ENCODE peak calls at places on chromosomes 12 and 14, in nine cellular contexts. D is GM23248; B is gastrocnemius medialis; V is thoracic aorta; Z is CD4-positive, alpha-beta memory T cell; T is GM12878; Q is adrenal gland; M is left ventricle myocardium inferior; W is tibial nerve. J is an unnamed sample.

GRCh38 chr12:14938301-14938700 is at the start of gene ERP27:
- DNase-seq in D (no peak), B (no peak), V (no peak), Z (no peak), T (no peak), Q (no peak), M (no peak), W (no peak), J (no peak)

GRCh38 chr12:48853228-48853688 is 1.3 kb upstream of the DDX23 start:
- DNase-seq in D (peak), B (peak), V (peak), Z (peak), T (peak), Q (peak), M (peak), W (peak), J (peak)

GRCh38 chr14:99815696-99816095 is 22.5 kb downstream of the EML1 start:
- DNase-seq in D (no peak), B (no peak), V (no peak), Z (no peak), T (no peak), Q (no peak), M (no peak), W (no peak), J (no peak)

GRCh38 chr14:37901978-37902377 is 305.7 kb upstream of the SSTR1 start:
- DNase-seq in D (peak), B (peak), V (no peak), Z (no peak), T (no peak), Q (no peak), M (peak), W (peak), J (peak)

GRCh38 chr12:104372048-104372720 is 68.6 kb downstream of the EID3 start:
- DNase-seq in D (no peak), B (no peak), V (no peak), Z (peak), T (no peak), Q (peak), M (no peak), W (no peak), J (no peak)

GRCh38 chr12:121441555-121441954 is 41.6 kb downstream of the RNF34 start:
- DNase-seq in D (no peak), B (no peak), V (no peak), Z (no peak), T (no peak), Q (no peak), M (no peak), W (no peak), J (no peak)

GRCh38 chr14:76720382-76720813 is 40.9 kb upstream of the VASH1 start:
- DNase-seq in D (no peak), B (peak), V (no peak), Z (no peak), T (peak), Q (peak), M (peak), W (peak), J (peak)

GRCh38 chr12:91893476-91893875 is 252.2 kb downstream of the BTG1 start:
- DNase-seq in D (no peak), B (no peak), V (no peak), Z (no peak), T (no peak), Q (no peak), M (no peak), W (no peak), J (no peak)

GRCh38 chr12:50166776-50167025 is 468 bp downstream of the CERS5 start:
- DNase-seq in D (peak), B (no peak), V (no peak), Z (no peak), T (no peak), Q (peak), M (peak), W (no peak), J (no peak)

GRCh38 chr12:123043536-123044001 is 63.1 kb downstream of the ARL6IP4 start:
- DNase-seq in D (peak), B (peak), V (peak), Z (peak), T (no peak), Q (peak), M (peak), W (peak), J (peak)

GRCh38 chr14:35819591-35820540 is 6.3 kb upstream of the BRMS1L start:
- DNase-seq in D (no peak), B (no peak), V (no peak), Z (no peak), T (no peak), Q (no peak), M (no peak), W (no peak), J (no peak)
- H3K4me3 ChIP-seq in D (no peak), B (no peak), V (no peak), Z (no peak), T (no peak), Q (no peak), M (no peak), W (no peak), J (no peak)

GRCh38 chr12:95970905-95971304 is 25.2 kb downstream of the HAL start:
- DNase-seq in D (peak), B (no peak), V (no peak), Z (no peak), T (no peak), Q (no peak), M (no peak), W (no peak), J (no peak)
- H3K27ac ChIP-seq in D (no peak), B (no peak), V (no peak), Z (no peak), T (no peak), Q (no peak), M (no peak), W (no peak), J (no peak)

GRCh38 chr12:108663324-108664015 is 29.8 kb upstream of the SELPLG start:
- DNase-seq in D (no peak), B (no peak), V (no peak), Z (no peak), T (no peak), Q (no peak), M (no peak), W (no peak), J (no peak)
- H3K4me3 ChIP-seq in D (no peak), B (no peak), V (no peak), Z (no peak), T (peak), Q (no peak), M (no peak), W (no peak), J (no peak)

GRCh38 chr14:24367506-24368214 is at the start of gene NFATC4:
- DNase-seq in D (peak), B (peak), V (peak), Z (peak), T (no peak), Q (peak), M (peak), W (peak), J (peak)
- H3K27ac ChIP-seq in D (peak), B (peak), V (peak), Z (no peak), T (peak), Q (peak), M (peak), W (peak), J (peak)

DNA sequence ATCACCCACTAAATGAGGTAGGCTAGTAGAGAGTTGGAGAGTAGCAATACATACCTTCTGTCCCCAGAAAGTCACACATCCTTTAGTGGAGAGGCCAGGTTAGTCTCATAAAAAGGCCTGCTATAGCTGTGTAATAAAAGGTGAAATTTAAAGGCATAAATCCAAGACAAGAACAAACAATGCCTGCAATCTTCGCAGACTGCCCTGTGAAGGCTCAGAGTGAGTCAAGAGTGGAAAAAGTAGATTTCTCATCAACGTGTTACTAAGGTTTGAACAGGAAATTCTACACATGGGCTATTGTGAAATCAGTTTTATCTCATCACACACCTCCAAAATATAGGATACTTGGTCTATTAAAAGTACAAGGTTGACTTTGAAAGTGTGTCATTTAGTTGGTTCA is at the start of gene KLRC1:
- DNase-seq in D (no peak), B (no peak), V (no peak), Z (no peak), T (no peak), Q (no peak), M (no peak), W (no peak), J (no peak)
- H3K4me3 ChIP-seq in D (no peak), B (no peak), V (no peak), Z (no peak), T (no peak), Q (no peak), M (no peak), W (no peak), J (no peak)

GRCh38 chr12:62270384-62270783 is 10.2 kb downstream of the USP15 start:
- DNase-seq in D (no peak), B (no peak), V (no peak), Z (no peak), T (no peak), Q (no peak), M (no peak), W (no peak), J (no peak)
- H3K27ac ChIP-seq in D (no peak), B (no peak), V (no peak), Z (no peak), T (no peak), Q (no peak), M (no peak), W (no peak), J (no peak)